ENCODE peak calls at places on chromosomes 6 and 20, in ten cellular contexts. Y is heart right ventricle, D is spleen, Z is GM23248, O is AG04450, W is HCT116, X is iPS DF 6.9, M is thoracic aorta, T is ascending aorta, L is aorta. A is an unnamed sample.
A peak's percentile ranks its signal among the peaks of the same experiment; 100 is the strongest.

GRCh38 chr6:100456178-100456880 is 8.4 kb downstream of the SIM1 start:
- DNase-seq in Z (no peak), W (no peak), O (no peak), X (no peak), M (no peak), Y (no peak), D (no peak), L (no peak), T (no peak), A (no peak)

GRCh38 chr6:5091210-5091609 is 6.1 kb downstream of the PPP1R3G start:
- DNase-seq in M (no peak), Y (no peak), X (no peak), D (no peak), L (no peak), T (no peak), O (no peak), W (no peak), Z (no peak), A (no peak)

GRCh38 chr6:122580731-122581130 is 29.5 kb upstream of the PKIB start:
- DNase-seq in X (no peak), Z (peak; percentile 2), Y (no peak), D (no peak), W (peak; percentile 15), M (no peak), T (no peak), O (no peak), L (no peak), A (no peak)

GRCh38 chr6:121771937-121772717 is 336.7 kb downstream of the GJA1 start:
- DNase-seq in W (no peak), X (no peak), Z (no peak), D (no peak), O (no peak), Y (no peak), M (no peak), T (no peak), L (no peak), A (no peak)

GRCh38 chr20:25576783-25577530 is 8.4 kb downstream of the NINL start:
- DNase-seq in M (no peak), Z (no peak), D (peak; percentile 73), T (no peak), L (no peak), O (no peak), W (no peak), X (no peak), Y (no peak), A (no peak)

GRCh38 chr20:330233-331149 is 5.1 kb downstream of the SOX12 start:
- DNase-seq in O (no peak), X (no peak), W (no peak), T (no peak), Y (no peak), D (peak; percentile 79), M (no peak), L (peak; percentile 70), Z (peak; percentile 85), A (peak; percentile 44)

GRCh38 chr6:105193647-105194046 is 13.8 kb upstream of the POPDC3 start:
- DNase-seq in W (no peak), O (no peak), D (no peak), L (no peak), M (no peak), X (no peak), T (no peak), Z (peak; percentile 92), Y (no peak), A (no peak)

GRCh38 chr6:154488802-154489437 is 21.6 kb downstream of the CNKSR3 start:
- DNase-seq in Y (no peak), Z (peak; percentile 81), M (no peak), D (no peak), X (no peak), W (peak; percentile 44), L (no peak), T (no peak), O (no peak), A (no peak)

GRCh38 chr6:130307752-130308361 is 58.0 kb upstream of the TMEM200A start:
- DNase-seq in X (no peak), T (no peak), L (no peak), W (no peak), O (peak; percentile 69), M (no peak), Z (peak; percentile 77), D (no peak), Y (no peak), A (no peak)

GRCh38 chr6:79031821-79032590 is 46.0 kb downstream of the PHIP start:
- DNase-seq in W (no peak), D (no peak), Y (no peak), O (peak; percentile 42), M (no peak), Z (peak; percentile 76), X (no peak), L (no peak), T (no peak), A (no peak)

DNA sequence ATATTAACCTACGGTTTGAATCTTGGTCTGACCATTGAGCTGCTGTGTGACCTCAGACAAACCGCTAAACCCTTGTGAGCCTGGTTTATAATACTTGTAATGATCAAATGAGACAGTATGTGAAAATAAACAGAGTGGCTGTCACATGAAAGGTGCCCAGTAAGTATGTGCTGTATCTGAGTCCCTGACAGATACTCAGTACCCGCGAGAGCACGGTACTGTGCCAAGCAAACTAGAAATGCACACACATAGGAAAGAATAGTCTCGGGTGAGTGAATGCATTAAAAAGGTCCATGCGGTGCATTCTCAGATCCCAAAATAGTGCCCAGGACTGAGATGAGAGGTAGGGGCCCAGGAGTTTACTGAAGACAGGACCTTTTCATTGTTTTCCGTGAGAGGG is 93.3 kb downstream of the PPP1R14C start:
- DNase-seq in O (no peak), T (no peak), W (no peak), D (no peak), L (no peak), Z (no peak), M (no peak), Y (no peak), X (no peak), A (no peak)
- H3K9me3 ChIP-seq in O (no peaks in the 10 kb centered on the region), T (no peaks in the 10 kb centered on the region), W (no peaks in the 10 kb centered on the region), D (no peaks in the 10 kb centered on the region), L (no peaks in the 10 kb centered on the region), Z (no peaks in the 10 kb centered on the region), M (no peaks in the 10 kb centered on the region), Y (no peaks in the 10 kb centered on the region), X (no peaks in the 10 kb centered on the region), A (no peaks in the 10 kb centered on the region)

DNA sequence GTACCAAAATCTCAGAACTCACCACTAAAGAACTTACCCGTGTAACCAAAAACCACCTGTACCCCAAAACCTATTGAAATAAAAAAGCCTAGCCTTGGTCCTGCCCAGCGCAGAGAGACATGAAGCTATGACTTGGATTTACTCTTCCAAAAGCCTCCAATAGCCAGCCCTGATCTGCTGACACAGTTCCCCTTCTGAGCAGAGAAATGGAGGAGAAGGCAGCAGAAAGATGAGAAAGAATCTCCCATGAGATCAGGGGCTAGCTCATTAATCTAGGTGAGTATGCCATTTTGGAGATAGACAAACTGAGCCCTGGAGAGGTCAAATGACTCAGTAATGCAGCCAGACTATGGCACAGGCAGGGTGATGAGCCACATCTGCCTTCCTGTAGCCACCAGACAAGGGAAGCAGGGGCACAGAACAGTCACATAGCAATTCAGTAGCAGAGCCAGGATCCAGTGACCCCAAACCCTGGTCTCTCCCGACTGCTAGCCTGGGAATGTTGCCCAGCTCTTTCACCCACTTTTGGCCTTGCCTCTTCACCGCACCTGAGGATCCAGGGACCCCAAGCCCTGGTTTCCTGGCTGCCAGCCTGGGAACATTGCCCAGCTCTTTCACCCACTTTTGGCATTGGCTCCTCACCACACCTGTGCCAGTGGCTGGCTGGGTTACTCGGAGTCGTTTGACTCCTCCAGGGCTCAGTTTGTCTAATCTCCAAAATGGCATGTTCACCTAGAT is 7.2 kb upstream of the SDCBP2 start:
- DNase-seq in W (no peak), T (no peak), Z (peak; percentile 22), L (no peak), D (peak; percentile 51), Y (no peak), X (no peak), M (no peak), O (no peak), A (no peak)
- H3K27ac ChIP-seq in W (no peak overlapping the region), T (peak overlapping the region; percentile 41), Z (no peak overlapping the region), L (no peak overlapping the region), D (peak overlapping the region; percentile 52), Y (peak overlapping the region; percentile 68), X (no peak overlapping the region), M (no peak overlapping the region), O (no peak overlapping the region), A (no peak overlapping the region)

DNA sequence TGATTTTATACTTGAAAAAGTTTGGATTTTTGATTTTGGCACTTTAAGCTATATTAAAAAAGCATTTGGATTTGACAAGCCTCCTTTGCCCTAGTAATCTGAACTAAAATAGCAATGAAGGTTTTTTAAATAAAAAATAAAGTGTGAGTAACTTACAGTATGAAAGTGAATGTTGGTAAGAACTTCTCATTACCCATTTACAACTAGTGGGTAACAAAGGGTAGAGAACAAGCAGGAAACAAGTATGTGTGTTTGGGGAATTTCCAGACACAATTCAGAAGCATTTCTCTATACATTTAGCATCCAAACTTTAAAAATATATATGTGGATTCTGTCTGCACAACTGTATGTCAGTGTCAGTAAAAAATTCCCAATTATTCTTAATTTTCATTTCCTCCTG is 2.9 kb downstream of the TMEM30A start:
- DNase-seq in Z (no peak), L (no peak), X (no peak), Y (no peak), D (no peak), M (no peak), W (no peak), T (no peak), O (no peak), A (no peak)
- H3K4me3 ChIP-seq in Z (peak overlapping the region; percentile 83), L (peak overlapping the region; percentile 31), X (no peak overlapping the region), Y (no peak overlapping the region), D (no peak overlapping the region), M (peak overlapping the region; percentile 97), W (no peak overlapping the region), T (peak overlapping the region; percentile 97), O (peak overlapping the region; percentile 96), A (no peak overlapping the region)

GRCh38 chr20:56018194-56018593 is 12.9 kb upstream of the CBLN4 start:
- DNase-seq in T (no peak), Y (no peak), W (no peak), X (no peak), O (no peak), Z (no peak), D (no peak), M (no peak), L (no peak), A (no peak)
- H3K9me3 ChIP-seq in T (no peaks in the 10 kb centered on the region), Y (no peaks in the 10 kb centered on the region), W (peaks cover 31% of the 10 kb centered on the region), X (peaks cover 6% of the 10 kb centered on the region), O (peaks cover 18% of the 10 kb centered on the region), Z (no peaks in the 10 kb centered on the region), D (no peaks in the 10 kb centered on the region), M (no peaks in the 10 kb centered on the region), L (no peaks in the 10 kb centered on the region), A (no peaks in the 10 kb centered on the region)

DNA sequence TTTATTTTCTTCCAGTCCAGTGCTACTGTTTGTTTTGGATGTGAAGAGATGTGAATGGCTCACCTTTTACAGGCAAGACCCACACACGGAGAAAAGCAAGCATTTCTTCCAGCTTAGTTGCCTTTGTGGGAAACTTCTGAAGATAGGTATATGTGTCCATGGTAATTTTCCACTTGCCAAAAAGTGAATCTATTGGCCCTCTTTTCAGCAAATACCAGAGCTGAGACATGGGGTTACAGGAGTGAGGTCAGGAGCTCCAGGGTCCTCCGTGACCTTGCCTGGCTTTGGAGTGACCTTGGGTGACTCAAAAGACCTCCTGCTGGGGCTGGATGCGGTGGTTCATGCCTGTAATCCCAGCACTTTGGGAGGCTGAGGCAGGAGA is 166.7 kb downstream of the SCML4 start:
- DNase-seq in T (no peak), Y (no peak), W (no peak), X (no peak), Z (no peak), O (no peak), D (no peak), M (no peak), L (no peak), A (no peak)
- H3K27ac ChIP-seq in T (no peak overlapping the region), Y (peak overlapping the region; percentile 45), W (no peak overlapping the region), X (no peak overlapping the region), Z (no peak overlapping the region), O (peak overlapping the region; percentile 34), D (peak overlapping the region; percentile 62), M (no peak overlapping the region), L (no peak overlapping the region), A (no peak overlapping the region)

A was measured in effector memory CD4-positive, alpha-beta T cell.